ENCODE peak calls at places on chromosomes 4 and X, in nine cellular contexts. One of them, this sample, is unnamed.

GRCh38 chrX:47540754-47541538 is 20.1 kb upstream of the ARAF start:
- DNase-seq in right lobe of liver: peak
- DNase-seq in AG09309: peak
- DNase-seq in RWPE2: no peak
- DNase-seq in A673: peak
- DNase-seq in pancreas: peak
- DNase-seq in lower leg skin: peak
- DNase-seq in fibroblast of the aortic adventitia: peak
- DNase-seq in left ventricle myocardium inferior: peak
- DNase-seq in this sample: peak

GRCh38 chrX:14903891-14904290 is 30.7 kb downstream of the MOSPD2 start:
- DNase-seq in right lobe of liver: no peak
- DNase-seq in AG09309: peak
- DNase-seq in RWPE2: no peak
- DNase-seq in A673: no peak
- DNase-seq in pancreas: no peak
- DNase-seq in lower leg skin: no peak
- DNase-seq in fibroblast of the aortic adventitia: peak
- DNase-seq in left ventricle myocardium inferior: no peak
- DNase-seq in this sample: peak

GRCh38 chrX:81291996-81292395 is 90.1 kb downstream of the SH3BGRL start:
- DNase-seq in right lobe of liver: no peak
- DNase-seq in AG09309: no peak
- DNase-seq in RWPE2: no peak
- DNase-seq in A673: no peak
- DNase-seq in pancreas: no peak
- DNase-seq in lower leg skin: no peak
- DNase-seq in fibroblast of the aortic adventitia: no peak
- DNase-seq in left ventricle myocardium inferior: no peak
- DNase-seq in this sample: no peak

GRCh38 chr4:184280104-184280503 is 62.4 kb upstream of the ENPP6 start:
- DNase-seq in right lobe of liver: no peak
- DNase-seq in AG09309: no peak
- DNase-seq in RWPE2: no peak
- DNase-seq in A673: no peak
- DNase-seq in pancreas: no peak
- DNase-seq in lower leg skin: no peak
- DNase-seq in fibroblast of the aortic adventitia: no peak
- DNase-seq in left ventricle myocardium inferior: no peak
- DNase-seq in this sample: no peak

GRCh38 chr4:81180916-81181315 is 34.1 kb downstream of the PRKG2 start:
- DNase-seq in right lobe of liver: no peak
- DNase-seq in AG09309: no peak
- DNase-seq in RWPE2: no peak
- DNase-seq in A673: no peak
- DNase-seq in pancreas: no peak
- DNase-seq in lower leg skin: no peak
- DNase-seq in fibroblast of the aortic adventitia: peak
- DNase-seq in left ventricle myocardium inferior: no peak
- DNase-seq in this sample: no peak

GRCh38 chr4:109234596-109234995 is 67.9 kb downstream of the COL25A1 start:
- DNase-seq in right lobe of liver: no peak
- DNase-seq in AG09309: no peak
- DNase-seq in RWPE2: no peak
- DNase-seq in A673: no peak
- DNase-seq in pancreas: no peak
- DNase-seq in lower leg skin: no peak
- DNase-seq in fibroblast of the aortic adventitia: no peak
- DNase-seq in left ventricle myocardium inferior: no peak
- DNase-seq in this sample: no peak

GRCh38 chr4:41318839-41319530 is 62.3 kb downstream of the UCHL1 start:
- DNase-seq in right lobe of liver: no peak
- DNase-seq in AG09309: no peak
- DNase-seq in RWPE2: no peak
- DNase-seq in A673: no peak
- DNase-seq in pancreas: no peak
- DNase-seq in lower leg skin: no peak
- DNase-seq in fibroblast of the aortic adventitia: no peak
- DNase-seq in left ventricle myocardium inferior: peak
- DNase-seq in this sample: no peak

GRCh38 chr4:70511365-70511764 is 7.0 kb upstream of the AMTN start:
- DNase-seq in right lobe of liver: no peak
- DNase-seq in AG09309: no peak
- DNase-seq in RWPE2: no peak
- DNase-seq in A673: peak
- DNase-seq in pancreas: no peak
- DNase-seq in lower leg skin: no peak
- DNase-seq in fibroblast of the aortic adventitia: no peak
- DNase-seq in left ventricle myocardium inferior: no peak
- DNase-seq in this sample: no peak

GRCh38 chr4:158172558-158173258 is at the start of gene GASK1B:
- DNase-seq in right lobe of liver: no peak
- DNase-seq in AG09309: no peak
- DNase-seq in RWPE2: no peak
- DNase-seq in A673: peak
- DNase-seq in pancreas: peak
- DNase-seq in lower leg skin: peak
- DNase-seq in fibroblast of the aortic adventitia: peak
- DNase-seq in left ventricle myocardium inferior: no peak
- DNase-seq in this sample: no peak

GRCh38 chr4:104015680-104016079 is 295.9 kb upstream of the TACR3 start:
- DNase-seq in right lobe of liver: no peak
- DNase-seq in AG09309: no peak
- DNase-seq in RWPE2: no peak
- DNase-seq in A673: peak
- DNase-seq in pancreas: no peak
- DNase-seq in lower leg skin: no peak
- DNase-seq in fibroblast of the aortic adventitia: no peak
- DNase-seq in left ventricle myocardium inferior: no peak
- DNase-seq in this sample: no peak

GRCh38 chr4:25767877-25768475 is 94.8 kb downstream of the SEL1L3 start:
- DNase-seq in right lobe of liver: peak
- DNase-seq in AG09309: peak
- DNase-seq in RWPE2: no peak
- DNase-seq in A673: peak
- DNase-seq in pancreas: no peak
- DNase-seq in lower leg skin: peak
- DNase-seq in fibroblast of the aortic adventitia: peak
- DNase-seq in left ventricle myocardium inferior: peak
- DNase-seq in this sample: no peak

GRCh38 chr4:58776627-58777026 is 1666.4 kb upstream of the IGFBP7 start:
- DNase-seq in right lobe of liver: no peak
- DNase-seq in AG09309: no peak
- DNase-seq in RWPE2: no peak
- DNase-seq in A673: no peak
- DNase-seq in pancreas: no peak
- DNase-seq in lower leg skin: no peak
- DNase-seq in fibroblast of the aortic adventitia: no peak
- DNase-seq in left ventricle myocardium inferior: no peak
- DNase-seq in this sample: peak

GRCh38 chr4:3464911-3465697 is 2.0 kb downstream of the DOK7 start:
- DNase-seq in right lobe of liver: no peak
- DNase-seq in AG09309: no peak
- DNase-seq in RWPE2: no peak
- DNase-seq in A673: no peak
- DNase-seq in pancreas: no peak
- DNase-seq in lower leg skin: no peak
- DNase-seq in fibroblast of the aortic adventitia: no peak
- DNase-seq in left ventricle myocardium inferior: peak
- DNase-seq in this sample: no peak

GRCh38 chr4:129254126-129254525 is 158.2 kb downstream of the C4orf33 start:
- DNase-seq in right lobe of liver: no peak
- DNase-seq in AG09309: no peak
- DNase-seq in RWPE2: no peak
- DNase-seq in A673: no peak
- DNase-seq in pancreas: no peak
- DNase-seq in lower leg skin: no peak
- DNase-seq in fibroblast of the aortic adventitia: no peak
- DNase-seq in left ventricle myocardium inferior: no peak
- DNase-seq in this sample: no peak

GRCh38 chr4:41963105-41963504 is 18.5 kb upstream of the DCAF4L1 start:
- DNase-seq in right lobe of liver: no peak
- DNase-seq in AG09309: no peak
- DNase-seq in RWPE2: no peak
- DNase-seq in A673: peak
- DNase-seq in pancreas: no peak
- DNase-seq in lower leg skin: no peak
- DNase-seq in fibroblast of the aortic adventitia: peak
- DNase-seq in left ventricle myocardium inferior: no peak
- DNase-seq in this sample: no peak

GRCh38 chr4:26175905-26176304 is 144.9 kb upstream of the RBPJ start:
- DNase-seq in right lobe of liver: no peak
- DNase-seq in AG09309: no peak
- DNase-seq in RWPE2: no peak
- DNase-seq in A673: no peak
- DNase-seq in pancreas: no peak
- DNase-seq in lower leg skin: no peak
- DNase-seq in fibroblast of the aortic adventitia: no peak
- DNase-seq in left ventricle myocardium inferior: no peak
- DNase-seq in this sample: no peak

GRCh38 chr4:114911141-114911540 is 202.3 kb downstream of the NDST4 start:
- DNase-seq in right lobe of liver: no peak
- DNase-seq in AG09309: no peak
- DNase-seq in RWPE2: no peak
- DNase-seq in A673: peak
- DNase-seq in pancreas: no peak
- DNase-seq in lower leg skin: no peak
- DNase-seq in fibroblast of the aortic adventitia: no peak
- DNase-seq in left ventricle myocardium inferior: no peak
- DNase-seq in this sample: no peak

GRCh38 chrX:153413731-153414130 is 2.5 kb downstream of the ZFP92 start:
- DNase-seq in right lobe of liver: no peak
- DNase-seq in AG09309: no peak
- DNase-seq in RWPE2: no peak
- DNase-seq in A673: no peak
- DNase-seq in pancreas: no peak
- DNase-seq in lower leg skin: no peak
- DNase-seq in fibroblast of the aortic adventitia: no peak
- DNase-seq in left ventricle myocardium inferior: no peak
- DNase-seq in this sample: no peak

GRCh38 chr4:57102050-57102564 is 8.1 kb downstream of the IGFBP7 start:
- DNase-seq in right lobe of liver: peak
- DNase-seq in AG09309: no peak
- DNase-seq in RWPE2: peak
- DNase-seq in A673: no peak
- DNase-seq in pancreas: no peak
- DNase-seq in lower leg skin: no peak
- DNase-seq in fibroblast of the aortic adventitia: peak
- DNase-seq in left ventricle myocardium inferior: peak
- DNase-seq in this sample: peak

GRCh38 chr4:183412836-183413561 is 31.4 kb upstream of the CDKN2AIP start:
- DNase-seq in right lobe of liver: no peak
- DNase-seq in AG09309: no peak
- DNase-seq in RWPE2: no peak
- DNase-seq in A673: no peak
- DNase-seq in pancreas: no peak
- DNase-seq in lower leg skin: no peak
- DNase-seq in fibroblast of the aortic adventitia: no peak
- DNase-seq in left ventricle myocardium inferior: no peak
- DNase-seq in this sample: no peak

GRCh38 chr4:38873290-38873949 is 5.8 kb downstream of the FAM114A1 start:
- DNase-seq in right lobe of liver: no peak
- DNase-seq in AG09309: no peak
- DNase-seq in RWPE2: no peak
- DNase-seq in A673: no peak
- DNase-seq in pancreas: no peak
- DNase-seq in lower leg skin: no peak
- DNase-seq in fibroblast of the aortic adventitia: no peak
- DNase-seq in left ventricle myocardium inferior: no peak
- DNase-seq in this sample: no peak
- TF ChIP-seq CTCF in right lobe of liver: no peak
- TF ChIP-seq CTCF in AG09309: no peak
- TF ChIP-seq CTCF in RWPE2: no peak
- TF ChIP-seq CTCF in A673: no peak
- TF ChIP-seq CTCF in pancreas: no peak
- TF ChIP-seq CTCF in lower leg skin: no peak
- TF ChIP-seq CTCF in fibroblast of the aortic adventitia: no peak
- TF ChIP-seq CTCF in left ventricle myocardium inferior: no peak
- TF ChIP-seq CTCF in this sample: no peak

GRCh38 chr4:982814-983213 is 4.0 kb upstream of the IDUA start:
- DNase-seq in right lobe of liver: no peak
- DNase-seq in AG09309: no peak
- DNase-seq in RWPE2: no peak
- DNase-seq in A673: no peak
- DNase-seq in pancreas: no peak
- DNase-seq in lower leg skin: no peak
- DNase-seq in fibroblast of the aortic adventitia: no peak
- DNase-seq in left ventricle myocardium inferior: no peak
- DNase-seq in this sample: no peak
- H3K4me3 ChIP-seq in right lobe of liver: no peak
- H3K4me3 ChIP-seq in AG09309: no peak
- H3K4me3 ChIP-seq in RWPE2: no peak
- H3K4me3 ChIP-seq in A673: no peak
- H3K4me3 ChIP-seq in pancreas: no peak
- H3K4me3 ChIP-seq in lower leg skin: no peak
- H3K4me3 ChIP-seq in fibroblast of the aortic adventitia: no peak
- H3K4me3 ChIP-seq in left ventricle myocardium inferior: no peak
- H3K4me3 ChIP-seq in this sample: no peak

GRCh38 chrX:38666909-38667308 is 105.6 kb downstream of the TSPAN7 start:
- DNase-seq in right lobe of liver: no peak
- DNase-seq in AG09309: no peak
- DNase-seq in RWPE2: no peak
- DNase-seq in A673: no peak
- DNase-seq in pancreas: no peak
- DNase-seq in lower leg skin: no peak
- DNase-seq in fibroblast of the aortic adventitia: no peak
- DNase-seq in left ventricle myocardium inferior: no peak
- DNase-seq in this sample: no peak
- TF ChIP-seq CTCF in right lobe of liver: no peak
- TF ChIP-seq CTCF in AG09309: no peak
- TF ChIP-seq CTCF in RWPE2: no peak
- TF ChIP-seq CTCF in A673: no peak
- TF ChIP-seq CTCF in pancreas: no peak
- TF ChIP-seq CTCF in lower leg skin: no peak
- TF ChIP-seq CTCF in fibroblast of the aortic adventitia: no peak
- TF ChIP-seq CTCF in left ventricle myocardium inferior: no peak
- TF ChIP-seq CTCF in this sample: no peak

DNA sequence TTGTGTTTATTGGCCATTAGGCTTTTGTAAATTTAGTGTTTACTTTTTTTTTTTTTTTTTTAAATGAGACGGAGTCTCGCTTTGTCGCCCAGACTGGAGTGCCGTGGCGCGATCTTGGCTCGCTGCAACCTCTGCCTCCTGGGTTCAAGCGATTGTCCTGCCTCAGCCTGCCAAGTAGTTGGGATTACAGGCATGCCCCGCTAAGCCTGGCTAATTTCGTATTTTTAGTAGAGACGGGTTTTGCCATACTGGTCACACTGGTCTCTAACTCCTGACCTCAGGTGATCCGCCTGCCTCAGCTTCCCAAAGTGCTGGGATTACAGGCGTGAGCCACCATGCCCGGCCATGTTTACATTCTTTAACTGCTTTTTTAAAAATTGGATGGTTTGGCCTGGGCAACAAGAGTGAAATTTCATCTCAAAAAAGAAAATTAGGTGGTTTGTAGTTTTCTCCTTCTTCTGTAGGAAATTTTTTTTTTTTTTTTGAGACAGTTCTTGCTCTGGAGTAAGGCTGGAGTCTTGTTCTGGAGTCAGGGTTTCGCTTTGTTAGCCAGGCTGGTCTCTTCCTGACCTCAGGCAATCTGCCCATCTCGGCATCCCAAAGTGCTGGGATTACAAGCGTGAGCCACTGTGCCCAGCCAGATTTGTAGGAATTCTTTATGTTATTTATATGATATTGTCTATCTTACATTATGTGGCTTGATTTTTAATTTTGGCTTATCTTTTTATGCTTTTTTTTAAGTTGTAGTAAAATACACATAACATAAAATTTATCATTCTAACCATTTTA is 15.1 kb downstream of the UBE2K start:
- DNase-seq in right lobe of liver: peak
- DNase-seq in AG09309: no peak
- DNase-seq in RWPE2: no peak
- DNase-seq in A673: no peak
- DNase-seq in pancreas: no peak
- DNase-seq in lower leg skin: no peak
- DNase-seq in fibroblast of the aortic adventitia: peak
- DNase-seq in left ventricle myocardium inferior: no peak
- DNase-seq in this sample: no peak
- H3K4me3 ChIP-seq in right lobe of liver: no peak
- H3K4me3 ChIP-seq in AG09309: no peak
- H3K4me3 ChIP-seq in RWPE2: no peak
- H3K4me3 ChIP-seq in A673: no peak
- H3K4me3 ChIP-seq in pancreas: no peak
- H3K4me3 ChIP-seq in lower leg skin: no peak
- H3K4me3 ChIP-seq in fibroblast of the aortic adventitia: no peak
- H3K4me3 ChIP-seq in left ventricle myocardium inferior: no peak
- H3K4me3 ChIP-seq in this sample: no peak